ENCODE peak calls at places on chromosomes 6 and 20, in seven cellular contexts. One of them, this sample, is unnamed.
A peak's percentile ranks its signal among the peaks of the same experiment; 100 is the strongest.

GRCh38 chr20:22180244-22180643 is 404.1 kb downstream of the FOXA2 start:
- DNase-seq in bronchial epithelial cell: no peak
- DNase-seq in astrocyte: no peak
- DNase-seq in Karpas-422: peak; percentile 67
- DNase-seq in endodermal cell: peak; percentile 80
- DNase-seq in cardiac muscle cell: no peak
- DNase-seq in BJ: no peak
- DNase-seq in this sample: no peak

GRCh38 chr20:50704971-50705370 is 13.6 kb upstream of the RIPOR3 start:
- DNase-seq in bronchial epithelial cell: no peak
- DNase-seq in Karpas-422: no peak
- DNase-seq in cardiac muscle cell: peak; percentile 46
- DNase-seq in astrocyte: peak; percentile 51
- DNase-seq in endodermal cell: no peak
- DNase-seq in BJ: no peak
- DNase-seq in this sample: no peak

GRCh38 chr20:56656632-56657031 is 27.5 kb downstream of the TFAP2C start:
- DNase-seq in cardiac muscle cell: no peak
- DNase-seq in Karpas-422: no peak
- DNase-seq in astrocyte: no peak
- DNase-seq in endodermal cell: no peak
- DNase-seq in BJ: no peak
- DNase-seq in bronchial epithelial cell: no peak
- DNase-seq in this sample: no peak

GRCh38 chr6:42960243-42961019 is at the start of gene GNMT:
- DNase-seq in Karpas-422: no peak
- DNase-seq in BJ: no peak
- DNase-seq in bronchial epithelial cell: peak; percentile 57
- DNase-seq in cardiac muscle cell: peak; percentile 34
- DNase-seq in endodermal cell: peak; percentile 94
- DNase-seq in astrocyte: no peak
- DNase-seq in this sample: peak; percentile 51

GRCh38 chr6:137904822-137905617 is 38.0 kb downstream of the TNFAIP3 start:
- DNase-seq in BJ: no peak
- DNase-seq in bronchial epithelial cell: no peak
- DNase-seq in endodermal cell: no peak
- DNase-seq in Karpas-422: no peak
- DNase-seq in astrocyte: peak; percentile 30
- DNase-seq in cardiac muscle cell: no peak
- DNase-seq in this sample: no peak

GRCh38 chr6:26064619-26065257 is 22.5 kb upstream of the HFE start:
- DNase-seq in cardiac muscle cell: peak; percentile 74
- DNase-seq in Karpas-422: peak; percentile 87
- DNase-seq in astrocyte: peak; percentile 18
- DNase-seq in bronchial epithelial cell: peak; percentile 33
- DNase-seq in BJ: no peak
- DNase-seq in endodermal cell: peak; percentile 64
- DNase-seq in this sample: peak; percentile 30

GRCh38 chr20:29740601-29740950 is 1516.9 kb upstream of the DEFB115 start:
- DNase-seq in endodermal cell: no peak
- DNase-seq in BJ: no peak
- DNase-seq in cardiac muscle cell: no peak
- DNase-seq in astrocyte: no peak
- DNase-seq in bronchial epithelial cell: no peak
- DNase-seq in Karpas-422: no peak
- DNase-seq in this sample: no peak

GRCh38 chr6:124226396-124226795 is 422.7 kb downstream of the NKAIN2 start:
- DNase-seq in bronchial epithelial cell: peak; percentile 25
- DNase-seq in cardiac muscle cell: peak; percentile 48
- DNase-seq in astrocyte: peak; percentile 65
- DNase-seq in Karpas-422: no peak
- DNase-seq in BJ: no peak
- DNase-seq in endodermal cell: no peak
- DNase-seq in this sample: no peak

GRCh38 chr6:111444794-111445193 is 38.2 kb downstream of the REV3L start:
- DNase-seq in bronchial epithelial cell: no peak
- DNase-seq in endodermal cell: no peak
- DNase-seq in cardiac muscle cell: no peak
- DNase-seq in Karpas-422: no peak
- DNase-seq in astrocyte: no peak
- DNase-seq in BJ: no peak
- DNase-seq in this sample: no peak

GRCh38 chr20:64165866-64166600 is 1.8 kb downstream of the MYT1 start:
- DNase-seq in bronchial epithelial cell: no peak
- DNase-seq in astrocyte: no peak
- DNase-seq in BJ: no peak
- DNase-seq in endodermal cell: no peak
- DNase-seq in cardiac muscle cell: no peak
- DNase-seq in Karpas-422: no peak
- DNase-seq in this sample: peak; percentile 54

GRCh38 chr6:137044366-137045220 is at the start of gene IL20RA:
- DNase-seq in astrocyte: no peak
- DNase-seq in BJ: no peak
- DNase-seq in bronchial epithelial cell: peak; percentile 12
- DNase-seq in Karpas-422: no peak
- DNase-seq in cardiac muscle cell: peak; percentile 15
- DNase-seq in endodermal cell: peak; percentile 81
- DNase-seq in this sample: no peak

GRCh38 chr20:47677314-47678129 is 107.8 kb downstream of the SULF2 start:
- DNase-seq in bronchial epithelial cell: peak; percentile 60
- DNase-seq in Karpas-422: peak; percentile 86
- DNase-seq in BJ: no peak
- DNase-seq in endodermal cell: peak; percentile 95
- DNase-seq in cardiac muscle cell: peak; percentile 40
- DNase-seq in astrocyte: peak; percentile 16
- DNase-seq in this sample: peak; percentile 70

GRCh38 chr20:55597526-55597925 is 407.8 kb downstream of the CBLN4 start:
- DNase-seq in BJ: no peak
- DNase-seq in endodermal cell: no peak
- DNase-seq in bronchial epithelial cell: no peak
- DNase-seq in astrocyte: no peak
- DNase-seq in cardiac muscle cell: no peak
- DNase-seq in Karpas-422: no peak
- DNase-seq in this sample: no peak

GRCh38 chr6:85403331-85404015 is 46.4 kb upstream of the NT5E start:
- DNase-seq in bronchial epithelial cell: peak; percentile 94
- DNase-seq in endodermal cell: peak; percentile 59
- DNase-seq in BJ: peak; percentile 63
- DNase-seq in cardiac muscle cell: peak; percentile 92
- DNase-seq in Karpas-422: no peak
- DNase-seq in astrocyte: peak; percentile 96
- DNase-seq in this sample: no peak

GRCh38 chr6:30364591-30364990 is 19.6 kb downstream of the RPP21 start:
- DNase-seq in endodermal cell: peak; percentile 63
- DNase-seq in Karpas-422: peak; percentile 53
- DNase-seq in cardiac muscle cell: no peak
- DNase-seq in astrocyte: no peak
- DNase-seq in BJ: no peak
- DNase-seq in bronchial epithelial cell: no peak
- DNase-seq in this sample: no peak

GRCh38 chr6:38058022-38058421 is 238.5 kb downstream of the ZFAND3 start:
- DNase-seq in bronchial epithelial cell: peak; percentile 96
- DNase-seq in BJ: no peak
- DNase-seq in Karpas-422: no peak
- DNase-seq in cardiac muscle cell: no peak
- DNase-seq in endodermal cell: no peak
- DNase-seq in astrocyte: peak; percentile 67
- DNase-seq in this sample: no peak

GRCh38 chr6:157855325-157855724 is 32.3 kb downstream of the SNX9 start:
- DNase-seq in astrocyte: no peak
- DNase-seq in Karpas-422: no peak
- DNase-seq in bronchial epithelial cell: no peak
- DNase-seq in cardiac muscle cell: no peak
- DNase-seq in BJ: no peak
- DNase-seq in endodermal cell: no peak
- DNase-seq in this sample: no peak

GRCh38 chr6:163164175-163164900 is 250.2 kb upstream of the QKI start:
- DNase-seq in Karpas-422: no peak
- DNase-seq in BJ: no peak
- DNase-seq in astrocyte: no peak
- DNase-seq in endodermal cell: no peak
- DNase-seq in cardiac muscle cell: no peak
- DNase-seq in bronchial epithelial cell: no peak
- DNase-seq in this sample: no peak

DNA sequence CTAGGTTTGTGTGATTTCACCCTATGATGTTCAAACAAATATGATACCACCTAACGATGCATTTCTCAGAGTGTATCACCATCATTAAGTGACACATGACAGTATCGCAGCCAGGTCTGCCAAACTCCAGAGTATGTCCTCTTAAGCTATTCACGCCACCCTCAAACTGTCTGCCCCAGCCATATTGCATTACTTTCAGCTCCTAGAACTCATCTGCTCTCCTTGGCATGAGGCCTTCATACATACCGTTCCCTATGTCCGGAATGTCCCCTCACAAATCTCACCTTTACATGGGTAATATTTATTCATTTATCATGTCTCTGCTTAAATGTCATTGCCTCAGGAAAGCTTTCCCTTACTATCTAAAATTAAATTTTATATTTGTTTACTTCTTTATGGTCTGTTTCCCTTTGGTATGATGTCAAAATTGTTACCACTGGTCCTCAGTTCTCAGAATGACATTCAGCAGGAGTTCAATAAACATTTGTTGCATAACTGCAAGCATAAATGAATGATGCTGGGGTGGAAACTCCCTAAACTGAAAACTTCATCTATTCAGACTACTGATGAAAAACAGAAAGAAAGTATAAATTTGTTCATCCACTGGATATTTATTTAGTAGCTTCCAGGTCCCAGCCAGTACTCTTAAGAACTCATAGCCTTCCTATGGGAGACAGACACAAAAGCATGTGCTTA is 3.2 kb downstream of the SESN1 start:
- DNase-seq in endodermal cell: no peak
- DNase-seq in Karpas-422: no peak
- DNase-seq in bronchial epithelial cell: no peak
- DNase-seq in astrocyte: no peak
- DNase-seq in BJ: no peak
- DNase-seq in cardiac muscle cell: no peak
- DNase-seq in this sample: no peak
- H3K4me3 ChIP-seq in endodermal cell: no peak overlapping the region
- H3K4me3 ChIP-seq in Karpas-422: no peak overlapping the region
- H3K4me3 ChIP-seq in bronchial epithelial cell: no peak overlapping the region
- H3K4me3 ChIP-seq in astrocyte: no peak overlapping the region
- H3K4me3 ChIP-seq in BJ: no peak overlapping the region
- H3K4me3 ChIP-seq in cardiac muscle cell: peak overlapping the region; percentile 67
- H3K4me3 ChIP-seq in this sample: no peak overlapping the region

GRCh38 chr6:16544006-16544405 is 217.3 kb downstream of the ATXN1 start:
- DNase-seq in astrocyte: peak; percentile 36
- DNase-seq in endodermal cell: peak; percentile 56
- DNase-seq in bronchial epithelial cell: no peak
- DNase-seq in Karpas-422: no peak
- DNase-seq in BJ: peak; percentile 82
- DNase-seq in cardiac muscle cell: peak; percentile 67
- DNase-seq in this sample: no peak

GRCh38 chr6:16543491-16543890 is 217.8 kb downstream of the ATXN1 start:
- DNase-seq in BJ: no peak
- DNase-seq in bronchial epithelial cell: no peak
- DNase-seq in cardiac muscle cell: no peak
- DNase-seq in astrocyte: no peak
- DNase-seq in endodermal cell: no peak
- DNase-seq in Karpas-422: no peak
- DNase-seq in this sample: no peak

GRCh38 chr6:16535564-16535963 is 225.7 kb downstream of the ATXN1 start:
- DNase-seq in astrocyte: no peak
- DNase-seq in Karpas-422: no peak
- DNase-seq in cardiac muscle cell: no peak
- DNase-seq in bronchial epithelial cell: no peak
- DNase-seq in BJ: no peak
- DNase-seq in endodermal cell: no peak
- DNase-seq in this sample: no peak

GRCh38 chr6:16540804-16541752 is 220.2 kb downstream of the ATXN1 start:
- DNase-seq in endodermal cell: no peak
- DNase-seq in Karpas-422: no peak
- DNase-seq in astrocyte: no peak
- DNase-seq in BJ: no peak
- DNase-seq in cardiac muscle cell: peak; percentile 35
- DNase-seq in bronchial epithelial cell: no peak
- DNase-seq in this sample: no peak

GRCh38 chr6:16539086-16539931 is 222.0 kb downstream of the ATXN1 start:
- DNase-seq in endodermal cell: no peak
- DNase-seq in bronchial epithelial cell: peak; percentile 7
- DNase-seq in Karpas-422: no peak
- DNase-seq in cardiac muscle cell: no peak
- DNase-seq in astrocyte: no peak
- DNase-seq in BJ: no peak
- DNase-seq in this sample: no peak
- H3K4me3 ChIP-seq in endodermal cell: no peak overlapping the region
- H3K4me3 ChIP-seq in bronchial epithelial cell: no peak overlapping the region
- H3K4me3 ChIP-seq in Karpas-422: no peak overlapping the region
- H3K4me3 ChIP-seq in cardiac muscle cell: no peak overlapping the region
- H3K4me3 ChIP-seq in astrocyte: no peak overlapping the region
- H3K4me3 ChIP-seq in BJ: no peak overlapping the region
- H3K4me3 ChIP-seq in this sample: no peak overlapping the region

DNA sequence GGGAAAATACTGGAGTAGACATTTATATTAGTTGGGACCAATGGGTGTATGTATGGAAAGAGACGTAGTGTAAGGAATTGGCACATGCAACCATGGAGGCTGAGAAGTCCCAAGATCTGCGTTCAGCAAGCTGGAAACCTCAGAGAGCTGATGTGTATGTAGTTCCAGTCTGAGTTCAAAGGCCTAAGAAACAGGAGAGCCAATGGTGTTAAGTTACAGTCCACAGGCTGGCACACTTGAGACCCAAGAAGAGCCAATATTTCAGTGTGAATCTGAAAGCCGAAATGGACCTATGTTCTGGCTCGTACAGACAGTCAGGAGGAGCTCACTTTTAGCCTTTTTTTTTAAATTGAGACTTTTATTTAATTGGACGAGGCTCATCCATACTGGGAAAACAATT is 244.2 kb downstream of the CDKAL1 start:
- DNase-seq in BJ: no peak
- DNase-seq in Karpas-422: peak; percentile 24
- DNase-seq in endodermal cell: no peak
- DNase-seq in astrocyte: no peak
- DNase-seq in cardiac muscle cell: no peak
- DNase-seq in bronchial epithelial cell: no peak
- DNase-seq in this sample: no peak
- H3K4me3 ChIP-seq in BJ: no peak overlapping the region
- H3K4me3 ChIP-seq in Karpas-422: no peak overlapping the region
- H3K4me3 ChIP-seq in endodermal cell: no peak overlapping the region
- H3K4me3 ChIP-seq in astrocyte: no peak overlapping the region
- H3K4me3 ChIP-seq in cardiac muscle cell: no peak overlapping the region
- H3K4me3 ChIP-seq in bronchial epithelial cell: no peak overlapping the region
- H3K4me3 ChIP-seq in this sample: no peak overlapping the region

DNA sequence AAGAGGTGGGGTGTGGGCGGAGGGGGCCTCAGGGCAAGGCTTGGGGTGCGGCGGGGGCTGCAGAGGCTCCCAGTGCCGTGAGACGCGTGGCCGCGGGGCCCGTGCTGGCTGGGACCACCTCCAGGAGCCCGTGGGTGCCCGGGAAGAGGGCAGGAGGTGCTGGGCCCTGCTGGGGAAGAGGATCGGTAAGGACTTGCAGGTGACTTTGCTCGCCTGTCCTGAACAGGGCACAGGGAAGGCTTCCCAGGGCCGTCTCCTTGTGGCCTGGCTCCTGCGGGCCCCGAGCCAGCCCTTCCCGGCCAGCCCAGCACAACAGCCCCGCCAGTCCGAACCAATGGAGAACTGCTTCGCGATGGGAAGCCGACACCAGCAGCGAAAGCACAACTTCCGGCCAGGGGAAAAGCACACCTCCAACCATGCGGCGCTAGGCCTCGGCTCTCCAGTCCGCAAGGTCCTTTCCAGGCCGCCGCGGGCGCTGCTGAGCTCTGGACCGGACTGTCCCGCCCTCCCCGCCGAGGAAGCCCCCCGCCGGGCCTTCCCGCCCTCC is 32.3 kb downstream of the IRF4 start:
- DNase-seq in astrocyte: no peak
- DNase-seq in endodermal cell: no peak
- DNase-seq in Karpas-422: no peak
- DNase-seq in bronchial epithelial cell: no peak
- DNase-seq in cardiac muscle cell: no peak
- DNase-seq in BJ: no peak
- DNase-seq in this sample: no peak
- H3K4me3 ChIP-seq in astrocyte: no peak overlapping the region
- H3K4me3 ChIP-seq in endodermal cell: no peak overlapping the region
- H3K4me3 ChIP-seq in Karpas-422: no peak overlapping the region
- H3K4me3 ChIP-seq in bronchial epithelial cell: no peak overlapping the region
- H3K4me3 ChIP-seq in cardiac muscle cell: no peak overlapping the region
- H3K4me3 ChIP-seq in BJ: no peak overlapping the region
- H3K4me3 ChIP-seq in this sample: no peak overlapping the region